ENCODE peak calls at places on chromosomes 4 and X, in ten cellular contexts. One of them, this sample, is unnamed.

GRCh38 chr4:54898163-54898562 is 227.2 kb downstream of the KDR start:
- DNase-seq in H1: no peak
- DNase-seq in GM04503: no peak
- DNase-seq in NCI-H2081: no peak
- DNase-seq in retina: no peak
- DNase-seq in stimulated activated CD4-positive, alpha-beta T cell treated with anti-CD3 and anti-CD28 coated beads, Interleukin-1b, Interleukin-23, amount 100 ng/mL, for 24 hours: no peak
- DNase-seq in AG09309: no peak
- DNase-seq in D341Med: no peak
- DNase-seq in EH: peak
- DNase-seq in CD8-positive, alpha-beta memory T cell: no peak
- DNase-seq in this sample: no peak

GRCh38 chr4:110198472-110199419 is at the start of gene ELOVL6:
- DNase-seq in EH: peak
- DNase-seq in GM04503: no peak
- DNase-seq in retina: peak
- DNase-seq in D341Med: peak
- DNase-seq in NCI-H2081: peak
- DNase-seq in CD8-positive, alpha-beta memory T cell: no peak
- DNase-seq in stimulated activated CD4-positive, alpha-beta T cell treated with anti-CD3 and anti-CD28 coated beads, Interleukin-1b, Interleukin-23, amount 100 ng/mL, for 24 hours: no peak
- DNase-seq in H1: peak
- DNase-seq in AG09309: peak
- DNase-seq in this sample: peak

GRCh38 chr4:87067120-87067885 is 132.5 kb downstream of the AFF1 start:
- DNase-seq in EH: peak
- DNase-seq in GM04503: no peak
- DNase-seq in AG09309: no peak
- DNase-seq in stimulated activated CD4-positive, alpha-beta T cell treated with anti-CD3 and anti-CD28 coated beads, Interleukin-1b, Interleukin-23, amount 100 ng/mL, for 24 hours: no peak
- DNase-seq in D341Med: no peak
- DNase-seq in NCI-H2081: no peak
- DNase-seq in retina: no peak
- DNase-seq in CD8-positive, alpha-beta memory T cell: no peak
- DNase-seq in H1: no peak
- DNase-seq in this sample: no peak

GRCh38 chr4:174086829-174087799 is 196.4 kb downstream of the FBXO8 start:
- DNase-seq in retina: no peak
- DNase-seq in CD8-positive, alpha-beta memory T cell: no peak
- DNase-seq in AG09309: no peak
- DNase-seq in H1: no peak
- DNase-seq in GM04503: no peak
- DNase-seq in stimulated activated CD4-positive, alpha-beta T cell treated with anti-CD3 and anti-CD28 coated beads, Interleukin-1b, Interleukin-23, amount 100 ng/mL, for 24 hours: no peak
- DNase-seq in EH: no peak
- DNase-seq in NCI-H2081: peak
- DNase-seq in D341Med: no peak
- DNase-seq in this sample: no peak

GRCh38 chr4:165378763-165379631 is at the start of gene CPE:
- DNase-seq in CD8-positive, alpha-beta memory T cell: peak
- DNase-seq in AG09309: no peak
- DNase-seq in retina: peak
- DNase-seq in GM04503: no peak
- DNase-seq in NCI-H2081: peak
- DNase-seq in stimulated activated CD4-positive, alpha-beta T cell treated with anti-CD3 and anti-CD28 coated beads, Interleukin-1b, Interleukin-23, amount 100 ng/mL, for 24 hours: peak
- DNase-seq in D341Med: peak
- DNase-seq in EH: peak
- DNase-seq in H1: no peak
- DNase-seq in this sample: peak

GRCh38 chrX:29687687-29688086 is 527.7 kb upstream of the MAGEB2 start:
- DNase-seq in NCI-H2081: no peak
- DNase-seq in H1: no peak
- DNase-seq in GM04503: peak
- DNase-seq in AG09309: no peak
- DNase-seq in D341Med: no peak
- DNase-seq in stimulated activated CD4-positive, alpha-beta T cell treated with anti-CD3 and anti-CD28 coated beads, Interleukin-1b, Interleukin-23, amount 100 ng/mL, for 24 hours: no peak
- DNase-seq in retina: no peak
- DNase-seq in EH: peak
- DNase-seq in CD8-positive, alpha-beta memory T cell: no peak
- DNase-seq in this sample: no peak

GRCh38 chrX:112849010-112849409 is 8.4 kb upstream of the AMOT start:
- DNase-seq in GM04503: no peak
- DNase-seq in NCI-H2081: no peak
- DNase-seq in retina: no peak
- DNase-seq in D341Med: no peak
- DNase-seq in H1: no peak
- DNase-seq in stimulated activated CD4-positive, alpha-beta T cell treated with anti-CD3 and anti-CD28 coated beads, Interleukin-1b, Interleukin-23, amount 100 ng/mL, for 24 hours: no peak
- DNase-seq in AG09309: no peak
- DNase-seq in CD8-positive, alpha-beta memory T cell: no peak
- DNase-seq in EH: no peak
- DNase-seq in this sample: no peak

GRCh38 chrX:118839334-118839958 is 15.8 kb downstream of the ZCCHC12 start:
- DNase-seq in EH: peak
- DNase-seq in stimulated activated CD4-positive, alpha-beta T cell treated with anti-CD3 and anti-CD28 coated beads, Interleukin-1b, Interleukin-23, amount 100 ng/mL, for 24 hours: peak
- DNase-seq in H1: peak
- DNase-seq in D341Med: peak
- DNase-seq in CD8-positive, alpha-beta memory T cell: peak
- DNase-seq in NCI-H2081: peak
- DNase-seq in GM04503: no peak
- DNase-seq in AG09309: no peak
- DNase-seq in retina: peak
- DNase-seq in this sample: peak

GRCh38 chr4:1767058-1767769 is 25.9 kb upstream of the FGFR3 start:
- DNase-seq in CD8-positive, alpha-beta memory T cell: no peak
- DNase-seq in GM04503: no peak
- DNase-seq in AG09309: no peak
- DNase-seq in stimulated activated CD4-positive, alpha-beta T cell treated with anti-CD3 and anti-CD28 coated beads, Interleukin-1b, Interleukin-23, amount 100 ng/mL, for 24 hours: no peak
- DNase-seq in EH: peak
- DNase-seq in H1: no peak
- DNase-seq in NCI-H2081: peak
- DNase-seq in D341Med: peak
- DNase-seq in retina: peak
- DNase-seq in this sample: peak

GRCh38 chr4:2371765-2372487 is 46.5 kb downstream of the ZFYVE28 start:
- DNase-seq in CD8-positive, alpha-beta memory T cell: peak
- DNase-seq in retina: no peak
- DNase-seq in stimulated activated CD4-positive, alpha-beta T cell treated with anti-CD3 and anti-CD28 coated beads, Interleukin-1b, Interleukin-23, amount 100 ng/mL, for 24 hours: no peak
- DNase-seq in EH: no peak
- DNase-seq in D341Med: no peak
- DNase-seq in H1: no peak
- DNase-seq in AG09309: no peak
- DNase-seq in NCI-H2081: no peak
- DNase-seq in GM04503: no peak
- DNase-seq in this sample: no peak

GRCh38 chr4:113455081-113455480 is 306.5 kb downstream of the CAMK2D start:
- DNase-seq in stimulated activated CD4-positive, alpha-beta T cell treated with anti-CD3 and anti-CD28 coated beads, Interleukin-1b, Interleukin-23, amount 100 ng/mL, for 24 hours: no peak
- DNase-seq in retina: no peak
- DNase-seq in H1: no peak
- DNase-seq in NCI-H2081: no peak
- DNase-seq in AG09309: no peak
- DNase-seq in GM04503: no peak
- DNase-seq in CD8-positive, alpha-beta memory T cell: no peak
- DNase-seq in D341Med: no peak
- DNase-seq in EH: no peak
- DNase-seq in this sample: no peak

GRCh38 chrX:28391528-28391927 is 195.7 kb upstream of the IL1RAPL1 start:
- DNase-seq in NCI-H2081: no peak
- DNase-seq in retina: no peak
- DNase-seq in AG09309: no peak
- DNase-seq in CD8-positive, alpha-beta memory T cell: no peak
- DNase-seq in H1: no peak
- DNase-seq in stimulated activated CD4-positive, alpha-beta T cell treated with anti-CD3 and anti-CD28 coated beads, Interleukin-1b, Interleukin-23, amount 100 ng/mL, for 24 hours: no peak
- DNase-seq in D341Med: no peak
- DNase-seq in GM04503: no peak
- DNase-seq in EH: no peak
- DNase-seq in this sample: no peak

GRCh38 chr4:168843635-168844034 is 166.4 kb downstream of the CBR4 start:
- DNase-seq in AG09309: no peak
- DNase-seq in stimulated activated CD4-positive, alpha-beta T cell treated with anti-CD3 and anti-CD28 coated beads, Interleukin-1b, Interleukin-23, amount 100 ng/mL, for 24 hours: no peak
- DNase-seq in D341Med: no peak
- DNase-seq in GM04503: no peak
- DNase-seq in NCI-H2081: no peak
- DNase-seq in CD8-positive, alpha-beta memory T cell: no peak
- DNase-seq in retina: no peak
- DNase-seq in EH: no peak
- DNase-seq in H1: no peak
- DNase-seq in this sample: no peak

GRCh38 chr4:74370912-74371311 is 6.0 kb downstream of the EREG start:
- DNase-seq in EH: peak
- DNase-seq in AG09309: no peak
- DNase-seq in D341Med: peak
- DNase-seq in NCI-H2081: peak
- DNase-seq in retina: peak
- DNase-seq in H1: no peak
- DNase-seq in GM04503: no peak
- DNase-seq in stimulated activated CD4-positive, alpha-beta T cell treated with anti-CD3 and anti-CD28 coated beads, Interleukin-1b, Interleukin-23, amount 100 ng/mL, for 24 hours: no peak
- DNase-seq in CD8-positive, alpha-beta memory T cell: no peak
- DNase-seq in this sample: peak

GRCh38 chrX:107968623-107969022 is 13.5 kb downstream of the TEX13B start:
- DNase-seq in EH: no peak
- DNase-seq in GM04503: no peak
- DNase-seq in retina: no peak
- DNase-seq in H1: no peak
- DNase-seq in CD8-positive, alpha-beta memory T cell: no peak
- DNase-seq in AG09309: no peak
- DNase-seq in D341Med: no peak
- DNase-seq in NCI-H2081: no peak
- DNase-seq in stimulated activated CD4-positive, alpha-beta T cell treated with anti-CD3 and anti-CD28 coated beads, Interleukin-1b, Interleukin-23, amount 100 ng/mL, for 24 hours: no peak
- DNase-seq in this sample: no peak

GRCh38 chr4:89266128-89266527 is 41.5 kb downstream of the GPRIN3 start:
- DNase-seq in retina: no peak
- DNase-seq in AG09309: no peak
- DNase-seq in H1: no peak
- DNase-seq in CD8-positive, alpha-beta memory T cell: no peak
- DNase-seq in stimulated activated CD4-positive, alpha-beta T cell treated with anti-CD3 and anti-CD28 coated beads, Interleukin-1b, Interleukin-23, amount 100 ng/mL, for 24 hours: no peak
- DNase-seq in D341Med: no peak
- DNase-seq in NCI-H2081: no peak
- DNase-seq in EH: no peak
- DNase-seq in GM04503: no peak
- DNase-seq in this sample: no peak

GRCh38 chr4:33625762-33626161 is 2618.6 kb downstream of the ARAP2 start:
- DNase-seq in CD8-positive, alpha-beta memory T cell: no peak
- DNase-seq in NCI-H2081: peak
- DNase-seq in retina: peak
- DNase-seq in stimulated activated CD4-positive, alpha-beta T cell treated with anti-CD3 and anti-CD28 coated beads, Interleukin-1b, Interleukin-23, amount 100 ng/mL, for 24 hours: no peak
- DNase-seq in D341Med: peak
- DNase-seq in AG09309: no peak
- DNase-seq in EH: no peak
- DNase-seq in GM04503: no peak
- DNase-seq in H1: no peak
- DNase-seq in this sample: no peak

GRCh38 chrX:133959972-133960371 is 25.4 kb downstream of the GPC3 start:
- DNase-seq in H1: no peak
- DNase-seq in NCI-H2081: no peak
- DNase-seq in D341Med: no peak
- DNase-seq in GM04503: no peak
- DNase-seq in CD8-positive, alpha-beta memory T cell: no peak
- DNase-seq in stimulated activated CD4-positive, alpha-beta T cell treated with anti-CD3 and anti-CD28 coated beads, Interleukin-1b, Interleukin-23, amount 100 ng/mL, for 24 hours: no peak
- DNase-seq in EH: no peak
- DNase-seq in AG09309: no peak
- DNase-seq in retina: no peak
- DNase-seq in this sample: no peak

GRCh38 chr4:1167244-1167949 is 5.0 kb downstream of the SPON2 start:
- DNase-seq in D341Med: peak
- DNase-seq in CD8-positive, alpha-beta memory T cell: peak
- DNase-seq in NCI-H2081: peak
- DNase-seq in stimulated activated CD4-positive, alpha-beta T cell treated with anti-CD3 and anti-CD28 coated beads, Interleukin-1b, Interleukin-23, amount 100 ng/mL, for 24 hours: peak
- DNase-seq in GM04503: no peak
- DNase-seq in retina: peak
- DNase-seq in EH: peak
- DNase-seq in H1: peak
- DNase-seq in AG09309: no peak
- DNase-seq in this sample: peak

GRCh38 chr4:183398298-183399129 is 45.9 kb upstream of the CDKN2AIP start:
- DNase-seq in stimulated activated CD4-positive, alpha-beta T cell treated with anti-CD3 and anti-CD28 coated beads, Interleukin-1b, Interleukin-23, amount 100 ng/mL, for 24 hours: peak
- DNase-seq in GM04503: no peak
- DNase-seq in AG09309: no peak
- DNase-seq in CD8-positive, alpha-beta memory T cell: peak
- DNase-seq in D341Med: peak
- DNase-seq in retina: peak
- DNase-seq in H1: peak
- DNase-seq in EH: peak
- DNase-seq in NCI-H2081: peak
- DNase-seq in this sample: peak

GRCh38 chr4:37717575-37717974 is 31.4 kb upstream of the RELL1 start:
- DNase-seq in GM04503: peak
- DNase-seq in NCI-H2081: no peak
- DNase-seq in EH: peak
- DNase-seq in CD8-positive, alpha-beta memory T cell: no peak
- DNase-seq in stimulated activated CD4-positive, alpha-beta T cell treated with anti-CD3 and anti-CD28 coated beads, Interleukin-1b, Interleukin-23, amount 100 ng/mL, for 24 hours: no peak
- DNase-seq in H1: no peak
- DNase-seq in AG09309: peak
- DNase-seq in retina: no peak
- DNase-seq in D341Med: no peak
- DNase-seq in this sample: no peak

GRCh38 chrX:43860646-43861370 is 21.4 kb downstream of the MAOB start:
- DNase-seq in retina: no peak
- DNase-seq in CD8-positive, alpha-beta memory T cell: no peak
- DNase-seq in H1: no peak
- DNase-seq in D341Med: no peak
- DNase-seq in NCI-H2081: peak
- DNase-seq in stimulated activated CD4-positive, alpha-beta T cell treated with anti-CD3 and anti-CD28 coated beads, Interleukin-1b, Interleukin-23, amount 100 ng/mL, for 24 hours: no peak
- DNase-seq in AG09309: no peak
- DNase-seq in GM04503: no peak
- DNase-seq in EH: peak
- DNase-seq in this sample: no peak

GRCh38 chr4:75848891-75849290 is 53.4 kb downstream of the PPEF2 start:
- DNase-seq in GM04503: no peak
- DNase-seq in stimulated activated CD4-positive, alpha-beta T cell treated with anti-CD3 and anti-CD28 coated beads, Interleukin-1b, Interleukin-23, amount 100 ng/mL, for 24 hours: no peak
- DNase-seq in AG09309: no peak
- DNase-seq in retina: no peak
- DNase-seq in CD8-positive, alpha-beta memory T cell: no peak
- DNase-seq in NCI-H2081: no peak
- DNase-seq in EH: peak
- DNase-seq in H1: no peak
- DNase-seq in D341Med: no peak
- DNase-seq in this sample: no peak

GRCh38 chr4:101115841-101116240 is 231.5 kb downstream of the PPP3CA start:
- DNase-seq in NCI-H2081: no peak
- DNase-seq in D341Med: no peak
- DNase-seq in GM04503: no peak
- DNase-seq in EH: no peak
- DNase-seq in retina: no peak
- DNase-seq in H1: no peak
- DNase-seq in CD8-positive, alpha-beta memory T cell: no peak
- DNase-seq in AG09309: no peak
- DNase-seq in stimulated activated CD4-positive, alpha-beta T cell treated with anti-CD3 and anti-CD28 coated beads, Interleukin-1b, Interleukin-23, amount 100 ng/mL, for 24 hours: no peak
- DNase-seq in this sample: no peak

This sample was measured in HEK293T.